ENCODE peak calls at places on chromosomes 12 and 14, in seven cellular contexts. L is HCT116, U is HL-60, K is spleen, O is endothelial cell of umbilical vein, N is GM12878, W is upper lobe of left lung. H is an unnamed sample.

GRCh38 chr12:12202105-12202504 is 64.7 kb downstream of the LRP6 start:
- DNase-seq in L (no peak), U (no peak), K (no peak), O (no peak), N (no peak), W (no peak), H (no peak)

GRCh38 chr12:121903202-121903601 is 14.6 kb downstream of the PSMD9 start:
- DNase-seq in L (no peak), U (no peak), K (no peak), O (no peak), N (no peak), W (no peak), H (no peak)

GRCh38 chr12:107749094-107749493 is 11.8 kb downstream of the PRDM4 start:
- DNase-seq in L (no peak), U (no peak), K (no peak), O (peak), N (no peak), W (no peak), H (no peak)

GRCh38 chr14:37616853-37617252 is 21.4 kb downstream of the TTC6 start:
- DNase-seq in L (no peak), U (no peak), K (no peak), O (no peak), N (no peak), W (no peak), H (no peak)

GRCh38 chr14:67673451-67673850 is 981 bp downstream of the VTI1B start:
- DNase-seq in L (no peak), U (no peak), K (no peak), O (peak), N (no peak), W (no peak), H (no peak)

GRCh38 chr12:130634866-130635265 is 81.2 kb downstream of the RIMBP2 start:
- DNase-seq in L (no peak), U (no peak), K (no peak), O (no peak), N (no peak), W (no peak), H (no peak)

GRCh38 chr12:97465012-97465345 is 2.4 kb downstream of the RMST start:
- DNase-seq in L (no peak), U (no peak), K (no peak), O (no peak), N (no peak), W (no peak), H (no peak)

GRCh38 chr12:52561880-52562449 is 9.0 kb upstream of the KRT71 start:
- DNase-seq in L (peak), U (no peak), K (peak), O (no peak), N (no peak), W (no peak), H (no peak)

GRCh38 chr14:91300283-91300841 is 55.9 kb upstream of the GPR68 start:
- DNase-seq in L (no peak), U (no peak), K (peak), O (no peak), N (no peak), W (no peak), H (no peak)

GRCh38 chr14:91234791-91235114 is 9.8 kb downstream of the GPR68 start:
- DNase-seq in L (no peak), U (no peak), K (no peak), O (no peak), N (no peak), W (no peak), H (no peak)

GRCh38 chr12:124713436-124714082 is 146.1 kb upstream of the NCOR2 start:
- DNase-seq in L (no peak), U (no peak), K (no peak), O (peak), N (peak), W (peak), H (no peak)

GRCh38 chr12:116454950-116455447 is 104.2 kb upstream of the MAP1LC3B2 start:
- DNase-seq in L (peak), U (no peak), K (no peak), O (peak), N (no peak), W (no peak), H (no peak)

GRCh38 chr12:54958048-54958658 is 26.4 kb downstream of the TESPA1 start:
- DNase-seq in L (peak), U (peak), K (no peak), O (peak), N (peak), W (no peak), H (no peak)

GRCh38 chr12:127125607-127126259 is 1141.2 kb upstream of the TMEM132C start:
- DNase-seq in L (peak), U (no peak), K (no peak), O (no peak), N (peak), W (no peak), H (no peak)

GRCh38 chr12:61452076-61452475 is 808.1 kb upstream of the USP15 start:
- DNase-seq in L (peak), U (no peak), K (no peak), O (no peak), N (no peak), W (no peak), H (no peak)

GRCh38 chr14:91218041-91218440 is 26.5 kb downstream of the GPR68 start:
- DNase-seq in L (no peak), U (no peak), K (no peak), O (peak), N (no peak), W (no peak), H (no peak)

GRCh38 chr14:68670344-68670725 is 122.5 kb downstream of the ZFP36L1 start:
- DNase-seq in L (no peak), U (no peak), K (no peak), O (no peak), N (no peak), W (no peak), H (no peak)

GRCh38 chr12:94603434-94604068 is 46.8 kb downstream of the TMCC3 start:
- DNase-seq in L (peak), U (peak), K (peak), O (no peak), N (no peak), W (no peak), H (no peak)

GRCh38 chr14:92724516-92725340 is 23.7 kb downstream of the LGMN start:
- DNase-seq in L (no peak), U (no peak), K (no peak), O (no peak), N (no peak), W (no peak), H (no peak)

GRCh38 chr12:48795550-48796455 is 6.9 kb upstream of the ADCY6 start:
- DNase-seq in L (peak), U (peak), K (no peak), O (peak), N (peak), W (no peak), H (peak)
- TF ChIP-seq POLR2AphosphoS5 in L (no peak), U (no peak), K (no peak), O (no peak), N (no peak), W (no peak), H (no peak)

DNA sequence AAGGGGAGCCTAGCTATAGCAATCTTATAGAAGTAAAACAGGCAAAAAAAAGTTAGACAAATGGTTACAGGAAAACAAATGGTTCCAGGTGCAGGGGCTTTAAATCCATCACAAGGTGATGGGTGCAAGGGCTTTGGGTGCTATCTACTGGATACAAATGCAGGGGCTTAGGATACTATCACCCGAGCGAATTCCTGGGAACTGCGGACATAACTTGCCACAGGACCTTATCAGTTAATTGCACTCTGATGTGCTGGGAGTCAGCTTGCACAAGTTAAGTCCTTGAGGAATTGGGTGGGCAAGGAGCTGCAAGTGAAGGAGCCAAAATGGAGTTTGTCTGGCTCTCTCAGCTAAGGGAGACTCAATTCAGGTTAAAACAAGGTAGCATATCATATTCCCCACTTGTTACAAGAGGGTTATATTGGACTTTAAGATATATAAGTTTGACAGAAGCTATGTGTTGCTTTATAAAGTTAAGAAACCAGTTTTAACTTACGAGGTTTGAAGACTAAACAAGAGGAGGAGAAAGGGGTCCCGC is 115.0 kb upstream of the PZP start:
- DNase-seq in L (no peak), U (no peak), K (no peak), O (no peak), N (no peak), W (no peak), H (no peak)
- TF ChIP-seq POLR2AphosphoS5 in L (no peak), U (no peak), K (no peak), O (no peak), N (no peak), W (no peak), H (no peak)

GRCh38 chr14:105248368-105249174 is at the start of gene BTBD6:
- DNase-seq in L (peak), U (peak), K (peak), O (peak), N (peak), W (peak), H (peak)
- TF ChIP-seq POLR2AphosphoS5 in L (peak), U (peak), K (peak), O (peak), N (no peak), W (peak), H (no peak)

GRCh38 chr12:27524839-27525238 is 833 bp downstream of the PPFIBP1 start:
- DNase-seq in L (no peak), U (no peak), K (no peak), O (peak), N (no peak), W (no peak), H (no peak)
- TF ChIP-seq POLR2AphosphoS5 in L (no peak), U (no peak), K (no peak), O (no peak), N (no peak), W (no peak), H (no peak)

H was measured in GM12892.